ENCODE peak calls at places on chromosomes 13 and 19, in six cellular contexts. O is lower lobe of right lung, Z is GM12878, L is aorta, E is ascending aorta, Y is GM06990. W is an unnamed sample.

GRCh38 chr19:7658219-7658686 is 10.6 kb upstream of the RETN start:
- DNase-seq in Y (peak), Z (peak), O (no peak), E (no peak), L (no peak), W (no peak)

GRCh38 chr19:35882074-35882832 is 13.9 kb downstream of the APLP1 start:
- DNase-seq in Y (no peak), E (no peak), L (no peak), O (no peak), Z (peak), W (no peak)

GRCh38 chr19:40223135-40223822 is 3.2 kb downstream of the CCNP start:
- DNase-seq in E (no peak), O (no peak), Z (no peak), Y (no peak), L (no peak), W (no peak)

GRCh38 chr19:45650722-45651121 is 11.5 kb upstream of the EML2 start:
- DNase-seq in O (no peak), Y (no peak), Z (no peak), E (no peak), L (no peak), W (no peak)

GRCh38 chr19:1854542-1855039 is 6.3 kb upstream of the REXO1 start:
- DNase-seq in L (no peak), Z (no peak), Y (no peak), E (no peak), O (peak), W (peak)

GRCh38 chr13:111938743-111939142 is 128.2 kb upstream of the SOX1 start:
- DNase-seq in Y (no peak), L (no peak), O (no peak), E (no peak), Z (no peak), W (peak)

GRCh38 chr19:16013181-16013850 is 63.0 kb upstream of the TPM4 start:
- DNase-seq in Z (no peak), Y (no peak), L (peak), E (no peak), O (no peak), W (peak)

GRCh38 chr19:30374791-30375650 is 2.8 kb downstream of the ZNF536 start:
- DNase-seq in E (peak), L (no peak), O (no peak), Z (no peak), Y (no peak), W (peak)

GRCh38 chr13:26323127-26323526 is 69.2 kb downstream of the CDK8 start:
- DNase-seq in Y (no peak), E (no peak), Z (no peak), L (no peak), O (no peak), W (no peak)

GRCh38 chr13:53112522-53112921 is 83.9 kb downstream of the OLFM4 start:
- DNase-seq in Z (no peak), E (no peak), Y (no peak), L (no peak), O (no peak), W (no peak)

GRCh38 chr13:107581009-107581408 is 634.3 kb downstream of the LIG4 start:
- DNase-seq in Z (no peak), Y (no peak), E (no peak), L (no peak), O (no peak), W (no peak)

GRCh38 chr19:41987141-41987860 is 6.7 kb downstream of the ATP1A3 start:
- DNase-seq in Y (no peak), O (no peak), Z (no peak), L (no peak), E (no peak), W (no peak)

GRCh38 chr13:88802886-88803285 is 1131.7 kb downstream of the SLITRK5 start:
- DNase-seq in E (no peak), O (no peak), Z (no peak), L (no peak), Y (no peak), W (no peak)

GRCh38 chr19:6811906-6812305 is 39.4 kb downstream of the VAV1 start:
- DNase-seq in Z (peak), Y (no peak), E (no peak), L (no peak), O (no peak), W (no peak)

GRCh38 chr13:77599351-77599750 is 63.8 kb downstream of the SCEL start:
- DNase-seq in O (no peak), L (no peak), E (no peak), Z (no peak), Y (no peak), W (no peak)

GRCh38 chr13:113557013-113557412 is 27.5 kb upstream of the TFDP1 start:
- DNase-seq in L (no peak), Y (no peak), O (peak), E (no peak), Z (no peak), W (peak)

GRCh38 chr19:16405091-16405490 is 66.7 kb downstream of the EPS15L1 start:
- DNase-seq in O (no peak), Y (no peak), Z (no peak), E (no peak), L (no peak), W (no peak)

DNA sequence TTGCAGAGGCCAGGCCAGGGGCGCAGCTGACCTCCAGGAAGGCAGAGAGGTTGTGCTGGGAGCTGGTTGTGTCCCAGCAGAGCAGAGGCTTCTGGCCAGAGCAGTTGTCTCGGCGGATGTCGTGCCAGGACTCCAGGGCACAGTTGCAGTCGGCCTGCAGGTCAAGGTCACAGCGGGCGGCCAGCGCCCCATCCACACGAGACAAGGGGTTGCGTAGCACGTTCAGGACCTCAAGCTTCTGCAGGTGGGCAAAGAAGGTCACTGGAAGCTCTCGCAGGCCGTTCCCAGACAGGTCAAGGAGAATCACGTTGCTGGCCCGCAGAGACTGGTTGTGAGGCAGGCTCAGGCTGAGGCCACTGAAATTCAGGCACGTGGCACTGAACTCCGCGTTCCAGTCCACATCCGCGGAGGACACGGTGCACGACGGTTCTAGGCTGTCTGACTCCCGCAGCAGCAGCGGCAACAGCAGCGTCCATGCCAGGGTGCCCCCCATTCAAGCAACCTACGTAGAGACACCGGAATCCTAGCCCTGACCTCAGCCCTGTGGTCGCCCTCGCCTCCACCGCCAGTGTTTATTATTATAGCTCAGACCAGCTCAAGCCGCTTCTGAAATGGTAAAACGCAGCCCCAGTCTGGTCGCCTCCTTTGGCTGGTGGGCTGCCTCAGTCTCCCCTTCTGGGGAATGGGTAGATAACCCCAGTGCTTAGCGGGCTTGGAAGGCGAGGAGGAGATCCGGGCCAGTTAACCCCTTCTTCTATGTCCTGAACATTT is 766 bp downstream of the LRRC25 start:
- DNase-seq in O (no peak), Z (no peak), Y (no peak), E (no peak), L (no peak), W (no peak)
- H3K4me3 ChIP-seq in O (peak), Z (peak), Y (peak), E (no peak), L (no peak), W (peak)

DNA sequence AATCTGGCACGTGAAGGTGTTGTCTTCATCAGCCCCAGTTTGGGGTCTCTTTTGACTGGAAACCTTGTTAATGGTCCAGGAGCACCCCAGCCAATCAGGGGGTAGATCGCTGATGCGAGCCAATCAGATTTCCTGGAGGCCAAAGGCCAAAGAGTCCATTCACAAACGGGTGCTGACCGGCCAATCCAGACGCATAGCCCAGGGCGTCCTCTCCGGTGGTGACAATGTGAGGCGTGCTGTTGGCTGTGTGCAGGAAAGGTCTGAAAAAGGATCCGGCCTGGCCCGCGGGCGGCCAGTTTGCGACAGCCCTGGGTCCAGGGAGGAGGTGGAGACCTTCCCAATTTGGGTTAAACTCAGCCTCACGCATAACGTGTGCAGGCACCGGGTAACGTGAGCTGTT is 3.1 kb downstream of the MAST3 start:
- DNase-seq in Y (no peak), O (no peak), Z (no peak), E (no peak), L (no peak), W (no peak)
- H3K4me3 ChIP-seq in Y (no peak), O (no peak), Z (no peak), E (no peak), L (no peak), W (no peak)

GRCh38 chr13:46555722-46556121 is 2.8 kb downstream of the LRCH1 start:
- DNase-seq in L (no peak), O (no peak), E (no peak), Y (no peak), Z (no peak), W (no peak)
- H3K4me3 ChIP-seq in L (no peak), O (peak), E (peak), Y (peak), Z (peak), W (no peak)

DNA sequence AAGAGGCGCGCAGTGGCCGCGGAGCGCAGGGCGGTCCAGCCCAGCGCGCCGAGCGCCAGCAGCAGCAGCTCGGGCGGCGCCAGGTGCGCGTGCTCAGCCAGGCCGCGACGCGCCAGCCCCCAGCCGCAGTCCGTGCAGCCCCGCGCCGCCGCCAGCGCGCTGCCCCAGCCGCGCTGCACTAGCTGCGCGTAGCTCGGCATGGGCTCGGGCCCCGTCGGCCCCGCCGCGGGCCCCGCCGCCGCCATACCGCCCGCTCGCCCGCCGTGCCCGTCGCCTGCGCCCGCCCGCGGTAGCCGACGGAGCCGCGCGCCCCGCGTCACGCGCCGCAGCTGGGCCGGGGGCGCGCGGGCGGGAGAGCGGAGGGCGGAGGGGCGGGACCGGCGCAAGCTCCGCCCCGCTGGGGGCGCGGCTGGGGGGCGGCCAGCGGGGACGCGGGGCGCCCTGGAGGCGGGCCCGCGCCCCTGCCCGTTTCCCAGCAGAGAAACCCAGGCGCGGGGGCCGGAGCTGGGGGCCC is at the start of gene CERS1:
- DNase-seq in E (no peak), Y (no peak), L (no peak), Z (no peak), O (no peak), W (no peak)
- H3K4me3 ChIP-seq in E (peak), Y (no peak), L (peak), Z (no peak), O (peak), W (no peak)